ENCODE peak calls at places on chromosomes 7 and 10, in ten cellular contexts. W, F, N, P, J, U, K, I, M and A are unnamed samples.

GRCh38 chr10:15482168-15482567 is 111.1 kb upstream of the FAM171A1 start:
- DNase-seq in W (no peak), F (no peak), N (no peak), P (peak; percentile 67), J (peak; percentile 76), U (no peak), K (peak; percentile 74), I (no peak), M (no peak), A (no peak)

GRCh38 chr10:122847782-122848604 is 2.3 kb upstream of the CUZD1 start:
- DNase-seq in W (no peak), F (peak; percentile 34), N (peak; percentile 1), P (no peak), J (peak; percentile 20), U (peak; percentile 5), K (no peak), I (no peak), M (no peak), A (peak; percentile 36)

GRCh38 chr7:135499818-135500217 is 10.1 kb downstream of the CNOT4 start:
- DNase-seq in W (no peak), F (no peak), N (peak; percentile 35), P (peak; percentile 28), J (peak; percentile 41), U (no peak), K (peak; percentile 46), I (no peak), M (no peak), A (no peak)

GRCh38 chr7:36112969-36113368 is 40.1 kb upstream of the EEPD1 start:
- DNase-seq in W (no peak), F (no peak), N (no peak), P (no peak), J (no peak), U (no peak), K (no peak), I (no peak), M (no peak), A (no peak)

GRCh38 chr10:78291733-78292132 is 258.1 kb downstream of the RPS24 start:
- DNase-seq in W (no peak), F (no peak), N (no peak), P (no peak), J (no peak), U (no peak), K (no peak), I (no peak), M (no peak), A (no peak)

GRCh38 chr7:155860840-155861479 is 48.7 kb upstream of the SHH start:
- DNase-seq in W (peak; percentile 60), F (peak; percentile 64), N (no peak), P (peak; percentile 90), J (peak; percentile 65), U (no peak), K (peak; percentile 71), I (peak; percentile 90), M (peak; percentile 45), A (peak; percentile 52)

GRCh38 chr10:63430091-63430998 is 35.4 kb downstream of the JMJD1C start:
- DNase-seq in W (no peak), F (peak; percentile 74), N (no peak), P (peak; percentile 83), J (peak; percentile 61), U (no peak), K (peak; percentile 85), I (peak; percentile 83), M (no peak), A (peak; percentile 65)

GRCh38 chr10:99233000-99233679 is 2.5 kb downstream of the HPSE2 start:
- DNase-seq in W (no peak), F (no peak), N (no peak), P (no peak), J (no peak), U (no peak), K (no peak), I (no peak), M (no peak), A (no peak)

GRCh38 chr7:104973909-104974415 is 40.0 kb upstream of the KMT2E start:
- DNase-seq in W (no peak), F (peak; percentile 92), N (no peak), P (peak; percentile 93), J (peak; percentile 96), U (no peak), K (peak; percentile 92), I (no peak), M (no peak), A (peak; percentile 93)

GRCh38 chr7:133775201-133775600 is 351.9 kb upstream of the LRGUK start:
- DNase-seq in W (no peak), F (no peak), N (no peak), P (no peak), J (no peak), U (no peak), K (no peak), I (no peak), M (no peak), A (no peak)

DNA sequence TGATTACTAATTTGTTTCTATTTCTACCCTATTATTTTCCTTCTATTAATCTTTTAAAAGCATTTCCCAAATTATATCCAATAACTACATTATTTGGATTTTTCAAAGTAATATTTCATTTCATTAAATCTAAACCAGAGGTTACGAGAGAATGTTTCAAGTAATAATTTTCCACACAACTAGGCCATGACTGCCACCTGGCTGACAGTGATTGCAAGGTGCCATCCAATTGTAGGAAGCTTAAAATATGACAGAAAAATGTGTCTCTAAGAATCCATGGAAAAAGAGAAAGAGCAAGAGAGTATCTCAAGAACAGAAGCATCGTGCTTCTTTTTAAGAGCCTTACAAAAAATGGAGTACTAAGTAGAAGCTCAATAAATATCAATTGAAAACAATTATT is 48.7 kb downstream of the TPK1 start:
- DNase-seq in W (no peak), F (no peak), N (no peak), P (no peak), J (no peak), U (peak; percentile 3), K (no peak), I (peak; percentile 23), M (no peak), A (no peak)
- TF ChIP-seq CTCF in W (no peak), F (no peak), N (no peak), P (no peak), J (peak; percentile 6), U (peak; percentile 12), K (no peak), I (peak; percentile 48), M (no peak), A (no peak)

DNA sequence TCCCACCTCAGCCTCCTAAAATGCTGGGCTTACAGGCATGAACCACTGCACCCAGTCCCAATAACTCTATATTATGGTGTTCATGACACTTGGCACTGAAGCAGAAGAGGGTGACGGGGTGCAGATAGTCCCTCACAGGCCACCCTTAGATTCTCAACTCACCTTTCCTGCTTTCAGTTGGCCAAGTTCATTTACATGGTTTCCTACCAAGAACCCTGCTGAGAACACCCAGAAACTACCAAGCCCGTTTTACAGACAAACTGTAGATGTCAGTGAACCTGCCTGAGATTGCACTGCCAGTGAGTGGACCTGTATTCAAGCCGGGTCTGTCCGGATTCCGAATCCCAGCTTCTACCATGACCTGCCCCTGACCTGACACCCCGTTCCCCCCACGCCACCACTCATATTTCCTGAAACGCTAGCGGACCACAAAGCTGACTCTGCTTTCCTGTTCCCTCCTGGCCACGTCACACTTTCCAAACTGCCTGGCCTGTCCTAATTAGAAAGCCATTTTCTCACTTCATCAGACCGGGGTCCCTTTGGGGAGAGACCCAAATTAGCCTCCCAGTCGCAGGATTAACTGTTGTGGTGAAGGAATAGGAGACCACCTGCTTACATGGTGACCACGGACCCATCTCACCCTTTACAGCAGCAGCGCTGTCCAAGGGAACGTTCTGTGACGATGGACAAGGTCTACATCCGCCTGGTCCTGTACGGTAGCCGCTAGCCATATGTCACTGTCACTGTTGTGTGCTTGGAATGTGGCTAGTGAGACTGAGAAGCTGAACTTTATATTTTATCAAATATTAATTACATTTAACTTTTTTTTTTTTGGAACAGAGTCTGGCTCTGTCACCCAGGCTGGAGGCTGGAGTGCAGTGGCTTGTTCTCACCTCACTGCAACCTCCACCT is 17.1 kb downstream of the GRID2IP start:
- DNase-seq in W (no peak), F (no peak), N (no peak), P (no peak), J (no peak), U (no peak), K (no peak), I (no peak), M (no peak), A (no peak)
- H3K4me3 ChIP-seq in W (no peak overlapping the region), F (no peak overlapping the region), N (no peak overlapping the region), P (no peak overlapping the region), J (no peak overlapping the region), U (no peak overlapping the region), K (no peak overlapping the region), I (no peak overlapping the region), M (no peak overlapping the region), A (no peak overlapping the region)

GRCh38 chr10:47354162-47354561 is 6.0 kb downstream of the RBP3 start:
- DNase-seq in W (peak; percentile 51), F (peak; percentile 5), N (no peak), P (peak; percentile 41), J (peak; percentile 6), U (no peak), K (peak; percentile 40), I (peak; percentile 29), M (no peak), A (peak; percentile 11)
- TF ChIP-seq CTCF in W (peak; percentile 40), F (peak; percentile 30), N (no peak), P (peak; percentile 34), J (peak; percentile 13), U (no peak), K (peak; percentile 39), I (peak; percentile 49), M (no peak), A (peak; percentile 39)

GRCh38 chr10:80511984-80512634 is 25.6 kb upstream of the SH2D4B start:
- DNase-seq in W (no peak), F (no peak), N (no peak), P (no peak), J (no peak), U (no peak), K (no peak), I (no peak), M (no peak), A (no peak)
- H3K4me3 ChIP-seq in W (no peak overlapping the region), F (no peak overlapping the region), N (no peak overlapping the region), P (no peak overlapping the region), J (no peak overlapping the region), U (no peak overlapping the region), K (no peak overlapping the region), I (no peak overlapping the region), M (no peak overlapping the region), A (no peak overlapping the region)

GRCh38 chr10:130820880-130821482 is 490.5 kb downstream of the TCERG1L start:
- DNase-seq in W (no peak), F (no peak), N (no peak), P (no peak), J (no peak), U (no peak), K (no peak), I (no peak), M (no peak), A (no peak)
- TF ChIP-seq CTCF in W (no peak), F (no peak), N (no peak), P (no peak), J (no peak), U (no peak), K (no peak), I (no peak), M (no peak), A (no peak)

GRCh38 chr10:22263106-22263505 is 45.3 kb upstream of the EBLN1 start:
- DNase-seq in W (no peak), F (no peak), N (no peak), P (no peak), J (no peak), U (no peak), K (no peak), I (no peak), M (no peak), A (no peak)
- H3K4me3 ChIP-seq in W (no peak overlapping the region), F (no peak overlapping the region), N (no peak overlapping the region), P (no peak overlapping the region), J (no peak overlapping the region), U (no peak overlapping the region), K (no peak overlapping the region), I (no peak overlapping the region), M (no peak overlapping the region), A (no peak overlapping the region)